ENCODE peak calls at places on chromosomes 13 and 19, in eight cellular contexts. One of them, this sample, is unnamed.

GRCh38 chr13:51838235-51838846 is 6.6 kb downstream of the TMEM272 start:
- DNase-seq in LoVo: no peak
- DNase-seq in activated CD4-positive, alpha-beta T cell treated with anti-CD3 and anti-CD28 coated beads for 48 hours: no peak
- DNase-seq in osteocyte: no peak
- DNase-seq in NCI-H1092 treated with DMSO at 0.1 percent for 48 hours: no peak
- DNase-seq in stimulated activated CD4-positive, alpha-beta T cell treated with anti-CD3 and anti-CD28 coated beads, TNF-alpha, amount 100 ng/mL, for 4 hours: no peak
- DNase-seq in activated CD8-positive, alpha-beta T cell treated with anti-CD3 and anti-CD28 coated beads, Interleukin-2, amount 10 ng/mL, durations not matched to agents 7 days and 5 days: peak
- DNase-seq in H7: no peak
- DNase-seq in this sample: no peak

GRCh38 chr13:33508060-33508459 is 222.5 kb upstream of the STARD13 start:
- DNase-seq in activated CD4-positive, alpha-beta T cell treated with anti-CD3 and anti-CD28 coated beads for 48 hours: no peak
- DNase-seq in LoVo: no peak
- DNase-seq in H7: no peak
- DNase-seq in osteocyte: no peak
- DNase-seq in activated CD8-positive, alpha-beta T cell treated with anti-CD3 and anti-CD28 coated beads, Interleukin-2, amount 10 ng/mL, durations not matched to agents 7 days and 5 days: no peak
- DNase-seq in NCI-H1092 treated with DMSO at 0.1 percent for 48 hours: no peak
- DNase-seq in stimulated activated CD4-positive, alpha-beta T cell treated with anti-CD3 and anti-CD28 coated beads, TNF-alpha, amount 100 ng/mL, for 4 hours: no peak
- DNase-seq in this sample: no peak

GRCh38 chr19:3692141-3693029 is 7.9 kb downstream of the PIP5K1C start:
- DNase-seq in activated CD8-positive, alpha-beta T cell treated with anti-CD3 and anti-CD28 coated beads, Interleukin-2, amount 10 ng/mL, durations not matched to agents 7 days and 5 days: peak
- DNase-seq in activated CD4-positive, alpha-beta T cell treated with anti-CD3 and anti-CD28 coated beads for 48 hours: peak
- DNase-seq in stimulated activated CD4-positive, alpha-beta T cell treated with anti-CD3 and anti-CD28 coated beads, TNF-alpha, amount 100 ng/mL, for 4 hours: peak
- DNase-seq in NCI-H1092 treated with DMSO at 0.1 percent for 48 hours: no peak
- DNase-seq in osteocyte: no peak
- DNase-seq in LoVo: no peak
- DNase-seq in H7: peak
- DNase-seq in this sample: no peak

GRCh38 chr13:110303644-110304043 is 3.3 kb downstream of the COL4A1 start:
- DNase-seq in osteocyte: no peak
- DNase-seq in H7: no peak
- DNase-seq in LoVo: no peak
- DNase-seq in NCI-H1092 treated with DMSO at 0.1 percent for 48 hours: no peak
- DNase-seq in stimulated activated CD4-positive, alpha-beta T cell treated with anti-CD3 and anti-CD28 coated beads, TNF-alpha, amount 100 ng/mL, for 4 hours: no peak
- DNase-seq in activated CD4-positive, alpha-beta T cell treated with anti-CD3 and anti-CD28 coated beads for 48 hours: no peak
- DNase-seq in activated CD8-positive, alpha-beta T cell treated with anti-CD3 and anti-CD28 coated beads, Interleukin-2, amount 10 ng/mL, durations not matched to agents 7 days and 5 days: no peak
- DNase-seq in this sample: no peak

GRCh38 chr13:26719356-26719945 is 41.1 kb downstream of the GPR12 start:
- DNase-seq in osteocyte: peak
- DNase-seq in stimulated activated CD4-positive, alpha-beta T cell treated with anti-CD3 and anti-CD28 coated beads, TNF-alpha, amount 100 ng/mL, for 4 hours: no peak
- DNase-seq in activated CD4-positive, alpha-beta T cell treated with anti-CD3 and anti-CD28 coated beads for 48 hours: no peak
- DNase-seq in NCI-H1092 treated with DMSO at 0.1 percent for 48 hours: peak
- DNase-seq in activated CD8-positive, alpha-beta T cell treated with anti-CD3 and anti-CD28 coated beads, Interleukin-2, amount 10 ng/mL, durations not matched to agents 7 days and 5 days: no peak
- DNase-seq in LoVo: no peak
- DNase-seq in H7: peak
- DNase-seq in this sample: peak

GRCh38 chr19:49932731-49933131 is 3.4 kb upstream of the NUP62 start:
- DNase-seq in NCI-H1092 treated with DMSO at 0.1 percent for 48 hours: no peak
- DNase-seq in activated CD8-positive, alpha-beta T cell treated with anti-CD3 and anti-CD28 coated beads, Interleukin-2, amount 10 ng/mL, durations not matched to agents 7 days and 5 days: peak
- DNase-seq in stimulated activated CD4-positive, alpha-beta T cell treated with anti-CD3 and anti-CD28 coated beads, TNF-alpha, amount 100 ng/mL, for 4 hours: no peak
- DNase-seq in activated CD4-positive, alpha-beta T cell treated with anti-CD3 and anti-CD28 coated beads for 48 hours: peak
- DNase-seq in LoVo: no peak
- DNase-seq in osteocyte: no peak
- DNase-seq in H7: no peak
- DNase-seq in this sample: no peak

GRCh38 chr19:10467104-10467706 is 36.0 kb downstream of the KEAP1 start:
- DNase-seq in LoVo: no peak
- DNase-seq in NCI-H1092 treated with DMSO at 0.1 percent for 48 hours: no peak
- DNase-seq in osteocyte: no peak
- DNase-seq in stimulated activated CD4-positive, alpha-beta T cell treated with anti-CD3 and anti-CD28 coated beads, TNF-alpha, amount 100 ng/mL, for 4 hours: no peak
- DNase-seq in activated CD4-positive, alpha-beta T cell treated with anti-CD3 and anti-CD28 coated beads for 48 hours: no peak
- DNase-seq in activated CD8-positive, alpha-beta T cell treated with anti-CD3 and anti-CD28 coated beads, Interleukin-2, amount 10 ng/mL, durations not matched to agents 7 days and 5 days: no peak
- DNase-seq in H7: peak
- DNase-seq in this sample: no peak

GRCh38 chr19:58569191-58569942 is 3.8 kb downstream of the MZF1 start:
- DNase-seq in LoVo: no peak
- DNase-seq in stimulated activated CD4-positive, alpha-beta T cell treated with anti-CD3 and anti-CD28 coated beads, TNF-alpha, amount 100 ng/mL, for 4 hours: no peak
- DNase-seq in osteocyte: no peak
- DNase-seq in activated CD4-positive, alpha-beta T cell treated with anti-CD3 and anti-CD28 coated beads for 48 hours: no peak
- DNase-seq in NCI-H1092 treated with DMSO at 0.1 percent for 48 hours: no peak
- DNase-seq in activated CD8-positive, alpha-beta T cell treated with anti-CD3 and anti-CD28 coated beads, Interleukin-2, amount 10 ng/mL, durations not matched to agents 7 days and 5 days: peak
- DNase-seq in H7: no peak
- DNase-seq in this sample: no peak

GRCh38 chr13:107678075-107678689 is 537.2 kb downstream of the LIG4 start:
- DNase-seq in LoVo: no peak
- DNase-seq in osteocyte: no peak
- DNase-seq in stimulated activated CD4-positive, alpha-beta T cell treated with anti-CD3 and anti-CD28 coated beads, TNF-alpha, amount 100 ng/mL, for 4 hours: no peak
- DNase-seq in activated CD8-positive, alpha-beta T cell treated with anti-CD3 and anti-CD28 coated beads, Interleukin-2, amount 10 ng/mL, durations not matched to agents 7 days and 5 days: no peak
- DNase-seq in activated CD4-positive, alpha-beta T cell treated with anti-CD3 and anti-CD28 coated beads for 48 hours: no peak
- DNase-seq in H7: no peak
- DNase-seq in NCI-H1092 treated with DMSO at 0.1 percent for 48 hours: no peak
- DNase-seq in this sample: no peak

GRCh38 chr13:49502954-49503353 is 7.2 kb downstream of the PHF11 start:
- DNase-seq in LoVo: no peak
- DNase-seq in H7: no peak
- DNase-seq in activated CD4-positive, alpha-beta T cell treated with anti-CD3 and anti-CD28 coated beads for 48 hours: no peak
- DNase-seq in activated CD8-positive, alpha-beta T cell treated with anti-CD3 and anti-CD28 coated beads, Interleukin-2, amount 10 ng/mL, durations not matched to agents 7 days and 5 days: no peak
- DNase-seq in NCI-H1092 treated with DMSO at 0.1 percent for 48 hours: no peak
- DNase-seq in stimulated activated CD4-positive, alpha-beta T cell treated with anti-CD3 and anti-CD28 coated beads, TNF-alpha, amount 100 ng/mL, for 4 hours: no peak
- DNase-seq in osteocyte: no peak
- DNase-seq in this sample: no peak

GRCh38 chr13:30744056-30744684 is 8.8 kb downstream of the ALOX5AP start:
- DNase-seq in osteocyte: no peak
- DNase-seq in H7: no peak
- DNase-seq in activated CD4-positive, alpha-beta T cell treated with anti-CD3 and anti-CD28 coated beads for 48 hours: peak
- DNase-seq in activated CD8-positive, alpha-beta T cell treated with anti-CD3 and anti-CD28 coated beads, Interleukin-2, amount 10 ng/mL, durations not matched to agents 7 days and 5 days: peak
- DNase-seq in NCI-H1092 treated with DMSO at 0.1 percent for 48 hours: no peak
- DNase-seq in LoVo: peak
- DNase-seq in stimulated activated CD4-positive, alpha-beta T cell treated with anti-CD3 and anti-CD28 coated beads, TNF-alpha, amount 100 ng/mL, for 4 hours: peak
- DNase-seq in this sample: peak

GRCh38 chr19:13094771-13095392 is 7.8 kb downstream of the LYL1 start:
- DNase-seq in activated CD4-positive, alpha-beta T cell treated with anti-CD3 and anti-CD28 coated beads for 48 hours: no peak
- DNase-seq in osteocyte: no peak
- DNase-seq in NCI-H1092 treated with DMSO at 0.1 percent for 48 hours: no peak
- DNase-seq in LoVo: no peak
- DNase-seq in H7: peak
- DNase-seq in stimulated activated CD4-positive, alpha-beta T cell treated with anti-CD3 and anti-CD28 coated beads, TNF-alpha, amount 100 ng/mL, for 4 hours: no peak
- DNase-seq in activated CD8-positive, alpha-beta T cell treated with anti-CD3 and anti-CD28 coated beads, Interleukin-2, amount 10 ng/mL, durations not matched to agents 7 days and 5 days: no peak
- DNase-seq in this sample: no peak

GRCh38 chr13:113904411-113904810 is 40.5 kb upstream of the GAS6 start:
- DNase-seq in NCI-H1092 treated with DMSO at 0.1 percent for 48 hours: no peak
- DNase-seq in osteocyte: no peak
- DNase-seq in activated CD4-positive, alpha-beta T cell treated with anti-CD3 and anti-CD28 coated beads for 48 hours: peak
- DNase-seq in stimulated activated CD4-positive, alpha-beta T cell treated with anti-CD3 and anti-CD28 coated beads, TNF-alpha, amount 100 ng/mL, for 4 hours: no peak
- DNase-seq in H7: peak
- DNase-seq in LoVo: no peak
- DNase-seq in activated CD8-positive, alpha-beta T cell treated with anti-CD3 and anti-CD28 coated beads, Interleukin-2, amount 10 ng/mL, durations not matched to agents 7 days and 5 days: peak
- DNase-seq in this sample: no peak